ENCODE peak calls at places on chromosomes 12 and 14, in seven cellular contexts. M is breast epithelium, A is SK-N-SH, N is GM12878, Y is H1, U is endothelial cell of umbilical vein, L is Panc1. Z is an unnamed sample.

GRCh38 chr12:18158774-18159557 is 69.0 kb upstream of the RERGL start:
- DNase-seq in A (peak; percentile 15), Y (no peak), M (no peak), N (no peak), L (no peak), U (peak; percentile 5), Z (no peak)

GRCh38 chr12:16603916-16604575 is 1.9 kb downstream of the LMO3 start:
- DNase-seq in A (peak; percentile 52), Y (no peak), N (no peak), M (no peak), U (no peak), L (no peak), Z (no peak)

GRCh38 chr14:97299661-97300060 is 502.5 kb downstream of the VRK1 start:
- DNase-seq in U (no peak), Y (no peak), N (no peak), M (no peak), L (no peak), A (no peak), Z (no peak)

GRCh38 chr12:2291182-2291832 is 238.5 kb downstream of the CACNA1C start:
- DNase-seq in L (peak; percentile 39), N (no peak), Y (no peak), M (no peak), A (peak; percentile 56), U (peak; percentile 46), Z (no peak)

GRCh38 chr12:115172521-115172920 is 488.5 kb upstream of the TBX3 start:
- DNase-seq in M (no peak), N (no peak), U (no peak), A (no peak), Y (no peak), L (no peak), Z (no peak)

GRCh38 chr12:52942056-52942913 is 6.6 kb upstream of the KRT18 start:
- DNase-seq in A (no peak), M (no peak), U (no peak), L (no peak), N (no peak), Y (no peak), Z (no peak)

GRCh38 chr14:90726656-90727055 is 89.6 kb downstream of the TTC7B start:
- DNase-seq in N (no peak), U (no peak), M (peak; percentile 55), A (no peak), Y (no peak), L (no peak), Z (no peak)

GRCh38 chr14:93976477-93977057 is at the start of gene ASB2:
- DNase-seq in U (no peak), Y (no peak), M (peak; percentile 35), N (no peak), A (no peak), L (no peak), Z (no peak)

GRCh38 chr14:64038857-64039542 is 186.2 kb downstream of the SYNE2 start:
- DNase-seq in U (no peak), Y (no peak), L (no peak), N (no peak), A (no peak), M (no peak), Z (no peak)

GRCh38 chr12:112131686-112132085 is 6.3 kb downstream of the TRAFD1 start:
- DNase-seq in Y (no peak), N (no peak), M (no peak), U (no peak), L (no peak), A (no peak), Z (no peak)

GRCh38 chr12:89709994-89710872 is 1.6 kb upstream of the ATP2B1 start:
- DNase-seq in M (peak; percentile 24), L (no peak), A (no peak), Y (no peak), N (no peak), U (no peak), Z (no peak)

GRCh38 chr14:59228416-59228815 is 39.9 kb downstream of the DAAM1 start:
- DNase-seq in L (no peak), M (no peak), U (no peak), N (no peak), A (no peak), Y (no peak), Z (no peak)

GRCh38 chr14:59224341-59224740 is 35.9 kb downstream of the DAAM1 start:
- DNase-seq in N (no peak), A (no peak), M (no peak), U (no peak), L (no peak), Y (no peak), Z (no peak)

GRCh38 chr14:59225281-59225680 is 36.8 kb downstream of the DAAM1 start:
- DNase-seq in M (no peak), N (no peak), Y (no peak), U (no peak), A (no peak), L (no peak), Z (no peak)

DNA sequence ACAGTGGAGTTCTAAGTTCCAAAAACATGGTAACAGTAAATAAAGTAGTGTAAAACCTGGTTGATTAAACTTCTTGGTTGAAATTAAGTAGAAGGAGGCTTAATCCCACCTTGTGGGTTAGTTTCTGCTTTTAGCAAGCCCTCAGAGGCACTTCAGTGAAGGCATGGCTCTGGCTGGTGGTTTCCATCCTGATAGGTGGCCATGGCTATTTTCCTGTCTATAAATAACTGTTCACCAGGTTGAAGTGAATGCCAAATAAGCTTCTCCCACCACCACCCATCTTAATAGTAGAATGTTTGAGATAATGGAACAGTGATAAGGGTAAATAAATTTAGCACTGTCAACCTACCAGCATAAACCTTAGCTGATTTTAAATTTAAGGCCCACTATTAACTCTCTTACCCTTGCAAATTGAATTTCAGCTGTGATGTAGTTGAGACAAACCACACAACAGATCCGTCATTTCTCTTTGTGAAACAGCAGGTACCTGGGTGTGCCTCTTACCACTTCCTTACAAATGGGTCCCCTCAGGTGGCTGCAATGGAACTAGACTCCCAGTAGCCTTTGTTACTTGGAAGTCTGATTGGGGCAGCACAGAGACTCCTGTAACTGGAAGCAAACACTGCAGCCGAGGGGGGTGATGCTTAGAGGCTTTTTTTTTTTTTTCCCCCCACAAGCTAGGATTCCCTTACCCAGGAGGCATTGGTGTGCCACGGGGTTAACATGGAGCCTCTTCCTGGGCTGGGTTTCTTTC is 41.4 kb downstream of the DAAM1 start:
- DNase-seq in A (no peak), N (no peak), L (no peak), Y (no peak), U (no peak), M (no peak), Z (no peak)
- TF ChIP-seq CTCF in A (no peak), N (no peak), L (no peak), Y (no peak), U (no peak), M (no peak), Z (no peak)

DNA sequence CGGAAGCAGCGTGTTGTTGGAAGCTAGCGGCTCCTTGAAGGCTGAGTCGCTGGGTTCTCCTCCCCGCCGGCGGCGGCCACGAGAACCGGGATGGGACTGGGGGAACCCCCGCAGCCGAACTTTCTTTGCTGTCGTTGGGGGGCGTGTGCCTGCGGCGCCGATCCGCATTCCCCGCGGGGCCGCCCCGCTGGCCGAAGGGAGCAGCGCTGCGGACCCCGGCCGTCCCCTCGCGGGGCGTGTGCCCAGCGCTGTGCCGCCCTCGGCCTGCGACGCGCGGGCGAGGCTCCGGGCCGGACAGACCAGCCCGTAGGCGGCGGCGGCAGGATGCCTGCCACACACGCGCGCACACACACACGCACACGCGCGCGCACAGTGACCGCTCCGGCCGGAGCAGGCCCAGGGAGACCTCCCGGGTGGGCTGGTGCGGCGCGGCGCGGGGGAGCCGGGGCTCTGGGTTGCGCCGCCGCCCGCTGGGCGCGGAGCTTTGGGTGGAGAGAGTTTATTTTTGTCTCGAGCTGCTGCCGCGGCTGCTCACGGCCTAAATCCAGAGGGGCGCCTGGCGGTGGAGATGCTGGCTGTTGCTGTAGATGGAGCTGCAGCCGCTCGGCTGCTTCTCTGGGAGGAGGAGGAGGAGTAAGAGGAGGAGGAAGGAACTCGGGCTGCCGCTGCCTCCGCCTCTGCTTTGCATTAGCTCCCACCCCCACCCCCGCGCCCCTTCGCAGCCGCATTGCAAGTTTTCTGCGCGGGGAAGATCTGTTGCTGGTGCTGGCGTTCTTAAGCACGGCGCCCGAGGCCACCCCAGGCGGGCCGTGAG is at the start of gene SAMD4A:
- DNase-seq in N (no peak), L (no peak), U (peak; percentile 84), M (peak; percentile 68), Y (no peak), A (peak; percentile 77), Z (no peak)
- TF ChIP-seq POLR2AphosphoS5 in N (no peak), L (no peak), U (peak; percentile 23), M (peak; percentile 13), Y (no peak), A (no peak), Z (peak; percentile 71)

GRCh38 chr14:68145539-68145938 is 326.0 kb downstream of the RAD51B start:
- DNase-seq in M (no peak), N (no peak), L (no peak), Y (no peak), U (peak; percentile 70), A (no peak), Z (no peak)

GRCh38 chr14:68141531-68142088 is 322.0 kb downstream of the RAD51B start:
- DNase-seq in N (no peak), A (no peak), Y (no peak), M (no peak), L (no peak), U (no peak), Z (no peak)

GRCh38 chr14:68145036-68145435 is 325.5 kb downstream of the RAD51B start:
- DNase-seq in A (no peak), U (peak; percentile 65), Y (no peak), L (no peak), M (no peak), N (no peak), Z (no peak)

GRCh38 chr14:68144051-68144681 is 324.6 kb downstream of the RAD51B start:
- DNase-seq in M (peak; percentile 74), U (peak; percentile 32), Y (no peak), A (no peak), L (no peak), N (no peak), Z (no peak)

DNA sequence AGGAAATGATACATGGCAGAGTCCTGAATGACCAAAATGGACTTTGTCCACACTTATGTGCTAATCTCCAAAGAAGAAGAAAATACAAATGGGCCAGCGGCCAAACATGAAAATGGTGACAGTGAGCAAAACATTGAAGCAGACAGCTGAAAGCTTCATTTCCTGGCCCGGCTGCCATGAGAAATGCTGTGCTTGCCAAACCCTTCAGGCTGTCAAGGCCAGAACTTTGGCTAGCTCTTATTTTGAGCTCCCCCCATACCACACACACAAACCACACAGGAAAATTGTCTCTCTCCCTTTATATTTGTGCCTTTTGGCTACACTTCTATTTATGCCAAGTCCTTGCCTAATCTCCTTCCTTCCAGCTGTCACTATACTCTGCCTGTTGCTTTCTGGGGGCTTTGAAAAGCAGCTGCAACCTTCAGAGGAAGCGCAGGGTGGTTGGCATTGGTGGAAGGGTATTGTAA is 323.8 kb downstream of the RAD51B start:
- DNase-seq in L (no peak), N (no peak), A (no peak), U (peak; percentile 48), M (peak; percentile 90), Y (no peak), Z (no peak)
- H3K4me1 ChIP-seq in L (peaks cover 16% of the 10 kb centered on the region), N (no peaks in the 10 kb centered on the region), A (peaks cover 81% of the 10 kb centered on the region), U (peaks cover 35% of the 10 kb centered on the region), M (peaks cover 22% of the 10 kb centered on the region), Y (no peaks in the 10 kb centered on the region), Z (peaks cover 81% of the 10 kb centered on the region)

DNA sequence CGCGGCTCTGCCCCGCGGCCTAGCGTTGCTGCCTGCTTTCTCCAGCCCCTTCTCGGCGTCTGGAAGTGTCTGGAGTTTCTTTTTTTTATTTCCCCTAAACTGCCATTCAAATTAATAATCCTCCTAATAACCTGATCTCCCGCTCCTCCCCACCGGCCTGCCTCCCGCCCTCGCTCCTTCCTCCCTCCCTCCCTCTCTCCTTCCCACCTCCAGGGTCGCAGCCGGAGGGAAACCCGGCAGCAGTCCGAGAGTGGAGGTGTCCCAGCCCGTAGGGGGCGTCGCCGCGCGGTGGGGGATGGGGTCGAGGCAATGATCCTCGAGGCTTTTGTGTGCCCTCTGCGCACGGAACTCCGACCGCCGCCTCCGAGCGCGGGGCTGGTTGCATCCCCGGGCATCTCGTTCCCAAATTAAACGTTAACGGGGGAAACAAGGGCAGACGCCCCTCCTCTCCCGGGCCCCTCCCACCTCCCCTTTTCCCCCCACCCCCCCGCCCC is 1.1 kb upstream of the SOCS2 start:
- DNase-seq in M (no peak), L (no peak), U (peak; percentile 59), A (peak; percentile 86), Y (no peak), N (no peak), Z (no peak)
- TF ChIP-seq CTCF in M (no peak), L (peak; percentile 57), U (peak; percentile 47), A (peak; percentile 52), Y (peak; percentile 50), N (peak; percentile 22), Z (no peak)